ENCODE peak calls at places on chromosomes 3 and 15, in six cellular contexts. M is AG10803; B is stimulated activated CD4-positive, alpha-beta T cell treated with anti-CD3 and anti-CD28 coated beads, Interleukin-1b, Interleukin-23, amount 100 ng/mL, for 1 hour; Y is MV-4-11; U is esophagus squamous epithelium; R is NCI-H2081 treated with DMSO at 0.1 percent for 48 hours. G is an unnamed sample.

GRCh38 chr3:107128942-107129341 is 248.3 kb upstream of the CCDC54 start:
- DNase-seq in M (no peak), B (no peak), Y (no peak), U (no peak), R (no peak), G (no peak)

GRCh38 chr3:54577313-54577712 is 350.5 kb downstream of the LRTM1 start:
- DNase-seq in M (no peak), B (no peak), Y (no peak), U (no peak), R (no peak), G (no peak)

GRCh38 chr3:165622356-165622755 is 214.9 kb downstream of the BCHE start:
- DNase-seq in M (no peak), B (no peak), Y (no peak), U (no peak), R (no peak), G (no peak)

GRCh38 chr3:141410408-141410807 is 42.1 kb downstream of the ZBTB38 start:
- DNase-seq in M (peak; percentile 79), B (no peak), Y (no peak), U (no peak), R (peak; percentile 29), G (no peak)

GRCh38 chr3:119240101-119240581 is 537 bp downstream of the B4GALT4 start:
- DNase-seq in M (no peak), B (no peak), Y (no peak), U (no peak), R (no peak), G (peak; percentile 12)

GRCh38 chr15:73078291-73078690 is 26.0 kb downstream of the NEO1 start:
- DNase-seq in M (no peak), B (no peak), Y (no peak), U (no peak), R (no peak), G (no peak)

GRCh38 chr3:52493232-52494017 is 1.7 kb upstream of the STAB1 start:
- DNase-seq in M (no peak), B (no peak), Y (no peak), U (no peak), R (no peak), G (no peak)

GRCh38 chr3:151795276-151795675 is 18.6 kb upstream of the AADAC start:
- DNase-seq in M (peak; percentile 80), B (no peak), Y (no peak), U (no peak), R (no peak), G (peak; percentile 49)

GRCh38 chr15:80031841-80032240 is 27.6 kb upstream of the ZFAND6 start:
- DNase-seq in M (no peak), B (no peak), Y (no peak), U (no peak), R (peak; percentile 33), G (no peak)

GRCh38 chr15:82051664-82052063 is 5.8 kb upstream of the MEX3B start:
- DNase-seq in M (no peak), B (no peak), Y (no peak), U (no peak), R (no peak), G (no peak)

GRCh38 chr15:66893294-66893693 is 172.1 kb upstream of the SMAD3 start:
- DNase-seq in M (no peak), B (no peak), Y (no peak), U (no peak), R (no peak), G (no peak)

GRCh38 chr15:93121089-93121488 is 32.1 kb upstream of the RGMA start:
- DNase-seq in M (no peak), B (no peak), Y (no peak), U (no peak), R (peak; percentile 7), G (no peak)

GRCh38 chr3:124829175-124829818 is 57.9 kb downstream of the ITGB5 start:
- DNase-seq in M (peak; percentile 48), B (no peak), Y (peak; percentile 8), U (no peak), R (no peak), G (peak; percentile 55)

GRCh38 chr15:77983708-77984445 is 93.6 kb downstream of the TBC1D2B start:
- DNase-seq in M (peak; percentile 28), B (no peak), Y (no peak), U (no peak), R (no peak), G (no peak)

GRCh38 chr15:89792106-89792805 is 16.1 kb downstream of the MESP2 start:
- DNase-seq in M (no peak), B (no peak), Y (no peak), U (no peak), R (no peak), G (no peak)

GRCh38 chr3:182370949-182371348 is 422.4 kb upstream of the ATP11B start:
- DNase-seq in M (no peak), B (no peak), Y (no peak), U (no peak), R (no peak), G (no peak)

GRCh38 chr15:49918106-49918505 is 200.9 kb downstream of the ATP8B4 start:
- DNase-seq in M (peak; percentile 8), B (no peak), Y (no peak), U (no peak), R (no peak), G (no peak)

GRCh38 chr15:48637639-48638038 is 7.9 kb downstream of the FBN1 start:
- DNase-seq in M (no peak), B (no peak), Y (no peak), U (no peak), R (no peak), G (no peak)

GRCh38 chr3:120678331-120678845 is 3.7 kb downstream of the HGD start:
- DNase-seq in M (peak; percentile 72), B (no peak), Y (peak; percentile 84), U (no peak), R (no peak), G (peak; percentile 41)

GRCh38 chr3:57787867-57788623 is 31.9 kb downstream of the SLMAP start:
- DNase-seq in M (no peak), B (no peak), Y (no peak), U (no peak), R (no peak), G (no peak)

GRCh38 chr3:115658032-115658336 is 34.7 kb downstream of the GAP43 start:
- DNase-seq in M (no peak), B (no peak), Y (no peak), U (no peak), R (no peak), G (no peak)

GRCh38 chr3:150255416-150255815 is 152.7 kb upstream of the TSC22D2 start:
- DNase-seq in M (no peak), B (no peak), Y (no peak), U (no peak), R (no peak), G (no peak)

GRCh38 chr3:4153771-4154170 is 149.4 kb upstream of the SETMAR start:
- DNase-seq in M (no peak), B (no peak), Y (no peak), U (no peak), R (no peak), G (no peak)

GRCh38 chr3:193452338-193452737 is 73.8 kb upstream of the ATP13A5 start:
- DNase-seq in M (no peak), B (no peak), Y (no peak), U (no peak), R (no peak), G (peak; percentile 6)

G was measured in GM03348.